ENCODE peak calls at places on chromosomes 5 and 9, in nine cellular contexts. O, R, F, N, J, W, I, H and U are unnamed samples.

GRCh38 chr5:52554297-52554696 is 233.4 kb upstream of the ITGA1 start:
- DNase-seq in W (no peak), O (no peak), R (no peak), J (no peak), H (no peak), N (no peak), F (no peak), I (no peak), U (no peak)

GRCh38 chr5:37738057-37738691 is 101.7 kb downstream of the GDNF start:
- DNase-seq in R (peak), F (peak), I (no peak), O (peak), W (no peak), H (no peak), N (peak), J (peak), U (peak)

GRCh38 chr9:629136-629535 is 212.4 kb upstream of the DMRT1 start:
- DNase-seq in W (peak), H (no peak), F (no peak), R (no peak), O (no peak), I (no peak), J (no peak), N (no peak), U (no peak)

GRCh38 chr5:41270423-41271251 is 57.3 kb upstream of the C6 start:
- DNase-seq in R (peak), O (peak), N (no peak), W (peak), J (peak), F (peak), I (peak), H (peak), U (peak)

GRCh38 chr5:169251685-169252084 is 49.3 kb downstream of the SLIT3 start:
- DNase-seq in O (no peak), N (no peak), H (no peak), R (peak), I (no peak), J (no peak), W (no peak), F (peak), U (no peak)

GRCh38 chr5:31934156-31934555 is 240.0 kb downstream of the GOLPH3 start:
- DNase-seq in W (no peak), J (no peak), I (no peak), O (peak), H (no peak), N (no peak), R (no peak), F (no peak), U (no peak)

GRCh38 chr5:140926211-140926902 is at the start of gene PCDHAC1:
- DNase-seq in O (peak), F (peak), W (peak), I (peak), H (peak), J (peak), R (no peak), N (peak), U (no peak)

GRCh38 chr9:72362118-72362531 is 2.9 kb downstream of the ZFAND5 start:
- DNase-seq in F (no peak), J (no peak), W (no peak), I (no peak), N (no peak), H (no peak), R (no peak), O (peak), U (no peak)

GRCh38 chr9:84216151-84216550 is 124.4 kb downstream of the SLC28A3 start:
- DNase-seq in R (no peak), N (no peak), F (no peak), J (no peak), O (peak), H (no peak), W (no peak), I (no peak), U (no peak)

GRCh38 chr5:173764321-173765029 is 123.7 kb upstream of the CPEB4 start:
- DNase-seq in F (peak), R (peak), I (peak), O (peak), H (peak), N (no peak), W (peak), J (peak), U (no peak)

GRCh38 chr9:137828527-137829259 is 48.9 kb upstream of the CACNA1B start:
- DNase-seq in N (no peak), O (no peak), F (no peak), R (no peak), I (no peak), J (no peak), H (no peak), W (no peak), U (no peak)

GRCh38 chr5:115844321-115844817 is 2.6 kb downstream of the AP3S1 start:
- DNase-seq in F (no peak), O (no peak), H (peak), R (no peak), N (no peak), I (no peak), W (no peak), J (no peak), U (no peak)

GRCh38 chr5:112472614-112473013 is 53.5 kb upstream of the EPB41L4A start:
- DNase-seq in F (no peak), W (no peak), O (no peak), J (no peak), H (no peak), I (no peak), R (no peak), N (no peak), U (no peak)

GRCh38 chr5:88875609-88876234 is 7.3 kb downstream of the MEF2C start:
- DNase-seq in N (no peak), W (no peak), R (no peak), H (no peak), O (no peak), J (no peak), I (no peak), F (no peak), U (no peak)

GRCh38 chr5:76483433-76483832 is 80.3 kb downstream of the IQGAP2 start:
- DNase-seq in R (no peak), O (no peak), N (no peak), I (no peak), H (no peak), J (no peak), F (no peak), W (no peak), U (no peak)
- TF ChIP-seq CTCF in R (no peak), O (no peak), N (no peak), I (no peak), H (no peak), J (no peak), F (peak), W (no peak), U (no peak)

GRCh38 chr9:121840838-121841760 is 189.7 kb downstream of the DAB2IP start:
- DNase-seq in O (no peak), N (no peak), I (peak), R (no peak), H (no peak), W (no peak), F (no peak), J (no peak), U (no peak)

GRCh38 chr9:121839726-121840500 is 188.5 kb downstream of the DAB2IP start:
- DNase-seq in W (no peak), H (no peak), J (no peak), O (no peak), R (no peak), F (no peak), I (peak), N (peak), U (peak)

GRCh38 chr9:121837113-121838010 is 185.9 kb downstream of the DAB2IP start:
- DNase-seq in I (peak), H (peak), O (no peak), J (no peak), R (no peak), F (no peak), W (no peak), N (no peak), U (no peak)

GRCh38 chr9:121836382-121836885 is 185.0 kb downstream of the DAB2IP start:
- DNase-seq in F (no peak), J (no peak), O (no peak), H (no peak), N (no peak), R (no peak), I (peak), W (no peak), U (no peak)

GRCh38 chr9:121838757-121839669 is 187.6 kb downstream of the DAB2IP start:
- DNase-seq in I (peak), F (no peak), N (no peak), J (no peak), H (no peak), W (no peak), O (no peak), R (no peak), U (no peak)
- TF ChIP-seq CTCF in I (no peak), F (peak), N (no peak), J (no peak), H (no peak), W (no peak), O (no peak), R (peak), U (no peak)

DNA sequence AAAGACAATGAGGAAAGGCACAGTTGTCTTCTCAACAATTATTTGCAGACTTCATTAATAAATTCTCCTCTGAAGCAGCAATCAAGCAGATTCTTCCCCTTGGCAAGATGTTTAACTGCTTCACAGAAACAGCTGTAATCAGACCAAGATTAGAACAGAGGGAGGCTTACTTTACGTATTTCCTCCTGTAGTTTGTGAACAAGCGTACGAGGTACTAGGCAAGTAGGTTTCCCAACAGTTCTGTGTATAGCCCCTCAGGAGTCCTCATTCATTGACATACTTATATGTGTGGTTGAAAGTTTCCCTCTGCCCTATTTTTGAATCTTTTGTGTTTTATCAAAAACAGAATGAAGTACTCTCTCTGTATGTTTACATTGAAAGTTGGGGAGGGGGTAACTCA is 128.0 kb downstream of the SPATA31D1 start:
- DNase-seq in H (no peak), W (no peak), N (no peak), I (no peak), J (no peak), F (no peak), O (no peak), R (no peak), U (no peak)
- TF ChIP-seq CTCF in H (no peak), W (no peak), N (no peak), I (no peak), J (no peak), F (no peak), O (no peak), R (no peak), U (no peak)

DNA sequence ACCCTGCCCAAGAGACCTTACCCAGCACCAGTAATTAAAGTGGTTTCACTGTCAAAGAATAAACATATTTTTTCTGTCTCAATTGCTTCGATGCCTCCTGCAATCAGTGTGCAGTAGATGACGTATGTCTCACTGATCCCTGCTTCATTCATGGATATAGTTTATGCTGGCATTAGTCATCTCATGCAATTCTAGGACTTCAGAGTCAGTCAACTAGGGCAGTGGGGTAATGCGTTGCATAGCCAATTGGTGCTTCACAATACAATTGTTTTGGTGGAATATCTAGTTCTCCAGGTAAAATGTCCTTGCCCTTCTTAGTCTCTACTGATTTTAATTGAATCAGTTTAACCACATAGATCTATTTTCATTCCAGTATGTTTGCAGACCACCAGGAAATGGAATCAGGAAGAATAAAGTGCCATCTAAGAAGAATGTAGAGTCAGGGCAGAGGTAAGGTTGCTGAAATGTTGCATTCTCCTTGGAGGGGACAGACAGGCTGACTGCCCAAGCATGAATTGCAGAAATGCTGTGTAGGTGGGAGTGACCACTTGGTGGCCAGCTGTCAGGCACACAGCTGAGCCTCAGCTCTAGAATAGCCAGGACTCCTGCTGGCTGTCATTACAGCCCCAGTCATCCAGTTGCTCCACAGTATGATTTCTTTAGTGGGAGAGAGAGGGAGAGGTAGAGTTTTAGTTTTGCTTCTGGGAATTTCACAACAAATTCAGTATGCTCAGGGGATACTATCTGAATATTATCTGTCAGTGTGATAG is 73.5 kb upstream of the MEGF10 start:
- DNase-seq in F (no peak), W (no peak), J (no peak), O (peak), R (no peak), I (no peak), N (no peak), H (no peak), U (no peak)
- TF ChIP-seq CTCF in F (no peak), W (no peak), J (no peak), O (no peak), R (no peak), I (no peak), N (no peak), H (no peak), U (no peak)